ENCODE peak calls at places on chromosome 9, in eight cellular contexts. T is sigmoid colon; G is keratinocyte; E is lower lobe of right lung; Q is upper lobe of right lung; I is A549; K is CD8-positive, alpha-beta memory T cell; L is GM23248. X is an unnamed sample.
A peak's percentile ranks its signal among the peaks of the same experiment; 100 is the strongest.

GRCh38 chr9:127455299-127455992 is 4.1 kb downstream of the LRSAM1 start:
- DNase-seq in L (peak; percentile 28), K (no peak), G (no peak), Q (peak; percentile 73), I (peak; percentile 57), T (no peak), E (peak; percentile 59), X (no peak)

GRCh38 chr9:91423785-91424402 is at the start of gene NFIL3:
- DNase-seq in G (no peak), E (peak; percentile 91), T (peak; percentile 93), L (peak; percentile 95), Q (peak; percentile 94), K (peak; percentile 74), I (peak; percentile 69), X (peak; percentile 94)

GRCh38 chr9:112443200-112443599 is 43.4 kb upstream of the KIAA1958 start:
- DNase-seq in T (no peak), G (no peak), K (no peak), E (no peak), L (peak; percentile 49), Q (no peak), I (peak; percentile 23), X (no peak)

GRCh38 chr9:89427621-89428221 is 70.2 kb downstream of the SEMA4D start:
- DNase-seq in G (no peak), L (peak; percentile 47), T (no peak), E (no peak), I (no peak), K (peak; percentile 89), Q (no peak), X (no peak)

GRCh38 chr9:124486778-124487490 is 20.3 kb downstream of the NR5A1 start:
- DNase-seq in E (no peak), K (no peak), T (no peak), L (no peak), I (no peak), G (no peak), Q (no peak), X (peak; percentile 6)

GRCh38 chr9:86122309-86122708 is 23.0 kb upstream of the GOLM1 start:
- DNase-seq in K (no peak), T (no peak), G (no peak), Q (no peak), I (peak; percentile 39), E (no peak), L (no peak), X (no peak)

GRCh38 chr9:135474915-135475314 is 4.7 kb upstream of the PPP1R26 start:
- DNase-seq in K (no peak), G (no peak), Q (peak; percentile 80), E (peak; percentile 71), L (peak; percentile 13), I (peak; percentile 60), T (no peak), X (no peak)

GRCh38 chr9:32644698-32645097 is 9.2 kb upstream of the TAF1L start:
- DNase-seq in I (peak; percentile 65), L (peak; percentile 90), K (no peak), Q (no peak), T (no peak), G (peak; percentile 33), E (no peak), X (no peak)

GRCh38 chr9:83701769-83702168 is 6.0 kb downstream of the UBQLN1 start:
- DNase-seq in K (no peak), I (peak; percentile 11), T (no peak), E (no peak), L (peak; percentile 83), G (peak; percentile 45), Q (no peak), X (no peak)

GRCh38 chr9:21967169-21967568 is 27.0 kb downstream of the CDKN2A start:
- DNase-seq in K (no peak), G (no peak), Q (no peak), L (no peak), E (no peak), I (no peak), T (no peak), X (no peak)

GRCh38 chr9:98339987-98340564 is 84.6 kb upstream of the TBC1D2 start:
- DNase-seq in L (no peak), Q (no peak), E (no peak), T (no peak), K (no peak), I (no peak), G (no peak), X (no peak)

GRCh38 chr9:15670246-15670645 is 117.4 kb downstream of the CCDC171 start:
- DNase-seq in T (no peak), Q (no peak), E (no peak), I (no peak), L (no peak), K (no peak), G (no peak), X (no peak)

GRCh38 chr9:129052592-129052991 is 16.2 kb downstream of the MIGA2 start:
- DNase-seq in Q (peak; percentile 93), G (no peak), K (no peak), E (peak; percentile 87), I (peak; percentile 35), T (no peak), L (no peak), X (peak; percentile 61)

GRCh38 chr9:70639853-70640814 is 225.7 kb upstream of the KLF9 start:
- DNase-seq in E (no peak), K (no peak), G (peak; percentile 2), L (peak; percentile 78), Q (no peak), I (peak; percentile 50), T (no peak), X (no peak)

GRCh38 chr9:26228273-26228672 is 550.0 kb upstream of the TUSC1 start:
- DNase-seq in L (peak; percentile 7), G (no peak), E (no peak), K (no peak), Q (no peak), I (no peak), T (no peak), X (no peak)

GRCh38 chr9:128106940-128107259 is 20.6 kb downstream of the PTGES2 start:
- DNase-seq in I (no peak), L (no peak), T (peak; percentile 60), Q (no peak), G (no peak), E (peak; percentile 37), K (no peak), X (no peak)

GRCh38 chr9:121714873-121715272 is 63.4 kb downstream of the DAB2IP start:
- DNase-seq in E (no peak), K (no peak), I (no peak), T (no peak), L (no peak), G (no peak), Q (no peak), X (no peak)

GRCh38 chr9:136572003-136572595 is 26.3 kb upstream of the NOTCH1 start:
- DNase-seq in E (no peak), G (no peak), Q (no peak), K (no peak), L (no peak), I (peak; percentile 76), T (no peak), X (peak; percentile 85)
- H3K4me1 ChIP-seq in E (peaks cover 33% of the 10 kb centered on the region), G (peaks cover 25% of the 10 kb centered on the region), Q (peaks cover 30% of the 10 kb centered on the region), K (no peaks in the 10 kb centered on the region), L (peaks cover 9% of the 10 kb centered on the region), I (peaks cover 72% of the 10 kb centered on the region), T (peaks cover 57% of the 10 kb centered on the region), X (peaks cover 19% of the 10 kb centered on the region)

GRCh38 chr9:28155671-28156070 is 582.4 kb upstream of the C9orf72 start:
- DNase-seq in I (no peak), K (no peak), G (no peak), E (no peak), L (no peak), T (no peak), Q (no peak), X (no peak)
- H3K4me1 ChIP-seq in I (no peaks in the 10 kb centered on the region), K (no peaks in the 10 kb centered on the region), G (no peaks in the 10 kb centered on the region), E (no peaks in the 10 kb centered on the region), L (no peaks in the 10 kb centered on the region), T (no peaks in the 10 kb centered on the region), Q (no peaks in the 10 kb centered on the region), X (no peaks in the 10 kb centered on the region)

GRCh38 chr9:131715906-131716305 is 24.0 kb downstream of the RAPGEF1 start:
- DNase-seq in T (no peak), K (no peak), I (no peak), E (no peak), L (peak; percentile 48), Q (no peak), G (no peak), X (peak; percentile 88)

GRCh38 chr9:131712151-131712716 is 27.6 kb downstream of the RAPGEF1 start:
- DNase-seq in T (no peak), K (no peak), E (no peak), I (no peak), Q (no peak), L (no peak), G (no peak), X (no peak)

GRCh38 chr9:131714161-131714646 is 25.7 kb downstream of the RAPGEF1 start:
- DNase-seq in G (peak; percentile 85), T (peak; percentile 90), Q (no peak), K (no peak), L (peak; percentile 97), I (peak; percentile 61), E (peak; percentile 53), X (peak; percentile 88)

GRCh38 chr9:131714821-131715220 is 25.1 kb downstream of the RAPGEF1 start:
- DNase-seq in Q (no peak), L (no peak), G (no peak), E (no peak), K (no peak), I (no peak), T (no peak), X (no peak)

DNA sequence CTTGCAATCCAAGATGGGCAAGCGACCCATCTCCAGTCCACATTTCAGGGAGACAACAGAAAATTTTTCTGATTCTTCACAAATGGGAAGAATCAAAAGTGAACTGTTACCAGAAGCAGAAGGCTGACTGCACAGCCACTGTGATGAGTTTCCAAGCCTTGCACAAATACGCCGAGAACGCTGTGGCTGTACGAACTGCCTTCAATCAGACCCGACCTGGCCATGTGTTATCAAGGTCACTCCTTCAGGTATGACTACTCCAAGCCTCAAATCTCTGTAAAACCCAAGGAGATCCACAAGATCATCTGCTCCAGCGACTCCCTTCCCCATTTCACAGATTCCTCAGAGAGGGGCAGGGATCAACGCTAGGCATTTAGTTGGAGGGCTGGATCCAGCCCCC is 26.9 kb downstream of the RAPGEF1 start:
- DNase-seq in G (no peak), T (no peak), Q (no peak), K (no peak), L (no peak), I (no peak), E (no peak), X (no peak)
- H3K4me1 ChIP-seq in G (peaks cover 36% of the 10 kb centered on the region), T (peaks cover 61% of the 10 kb centered on the region), Q (peaks cover 77% of the 10 kb centered on the region), K (peaks cover 36% of the 10 kb centered on the region), L (peaks cover 37% of the 10 kb centered on the region), I (peaks cover 46% of the 10 kb centered on the region), E (peaks cover 92% of the 10 kb centered on the region), X (peaks cover 24% of the 10 kb centered on the region)

GRCh38 chr9:36151306-36152210 is 15.0 kb downstream of the GLIPR2 start:
- DNase-seq in E (peak; percentile 87), T (peak; percentile 79), Q (peak; percentile 84), L (peak; percentile 77), G (no peak), K (peak; percentile 95), I (no peak), X (peak; percentile 79)

GRCh38 chr9:36149197-36149596 is 12.7 kb downstream of the GLIPR2 start:
- DNase-seq in L (peak; percentile 69), Q (no peak), I (no peak), G (no peak), T (peak; percentile 77), K (no peak), E (no peak), X (peak; percentile 30)

GRCh38 chr9:36152741-36153438 is 16.3 kb upstream of the CCIN start:
- DNase-seq in K (peak; percentile 31), T (no peak), L (no peak), G (no peak), I (no peak), Q (no peak), E (no peak), X (peak; percentile 38)

GRCh38 chr9:36148652-36149051 is 12.1 kb downstream of the GLIPR2 start:
- DNase-seq in Q (peak; percentile 92), L (peak; percentile 96), T (peak; percentile 100), G (no peak), K (peak; percentile 89), E (peak; percentile 92), I (peak; percentile 85), X (peak; percentile 98)

GRCh38 chr9:36150529-36151305 is 14.2 kb downstream of the GLIPR2 start:
- DNase-seq in K (peak; percentile 41), E (no peak), I (no peak), G (no peak), T (no peak), Q (no peak), L (peak; percentile 78), X (no peak)
- H3K4me1 ChIP-seq in K (peaks cover 81% of the 10 kb centered on the region), E (peaks cover 84% of the 10 kb centered on the region), I (peaks cover 36% of the 10 kb centered on the region), G (peaks cover 4% of the 10 kb centered on the region), T (peaks cover 89% of the 10 kb centered on the region), Q (peaks cover 60% of the 10 kb centered on the region), L (peaks cover 52% of the 10 kb centered on the region), X (peaks cover 11% of the 10 kb centered on the region)

X was measured in right cardiac atrium.